ENCODE peak calls at places on chromosome 1, in eight cellular contexts. D is MM.1S, W is neural progenitor cell, J is hepatocyte, N is SK-N-SH, X is HCT116, E is GM23248, Q is OCI-LY7. O is an unnamed sample.

GRCh38 chr1:177385760-177386698 is 215.3 kb downstream of the BRINP2 start:
- DNase-seq in D (no peak), W (peak; percentile 9), J (no peak), N (peak; percentile 7), X (no peak), E (peak; percentile 60), Q (no peak), O (peak; percentile 70)

GRCh38 chr1:12344611-12345299 is 114.9 kb downstream of the VPS13D start:
- DNase-seq in D (no peak), W (no peak), J (no peak), N (peak; percentile 14), X (no peak), E (no peak), Q (peak; percentile 41), O (no peak)

GRCh38 chr1:224459051-224459450 is 24.5 kb upstream of the WDR26 start:
- DNase-seq in D (no peak), W (no peak), J (no peak), N (no peak), X (no peak), E (no peak), Q (no peak), O (no peak)

GRCh38 chr1:107877092-107877491 is 87.9 kb downstream of the VAV3 start:
- DNase-seq in D (no peak), W (no peak), J (no peak), N (no peak), X (no peak), E (peak; percentile 82), Q (no peak), O (no peak)

GRCh38 chr1:26546819-26547218 is 17.3 kb downstream of the RPS6KA1 start:
- DNase-seq in D (no peak), W (no peak), J (no peak), N (no peak), X (no peak), E (no peak), Q (no peak), O (no peak)

GRCh38 chr1:167713330-167714081 is 8.3 kb upstream of the MPZL1 start:
- DNase-seq in D (peak; percentile 40), W (peak; percentile 53), J (peak; percentile 39), N (peak; percentile 51), X (no peak), E (no peak), Q (peak; percentile 37), O (no peak)

GRCh38 chr1:168582690-168583325 is 6.4 kb downstream of the XCL1 start:
- DNase-seq in D (no peak), W (no peak), J (no peak), N (no peak), X (no peak), E (peak; percentile 53), Q (no peak), O (peak; percentile 55)

GRCh38 chr1:3618904-3619671 is 5.7 kb upstream of the TPRG1L start:
- DNase-seq in D (peak; percentile 72), W (peak; percentile 90), J (peak; percentile 87), N (peak; percentile 84), X (peak; percentile 53), E (peak; percentile 87), Q (peak; percentile 77), O (peak; percentile 91)

GRCh38 chr1:1355376-1355775 is 3.0 kb downstream of the MXRA8 start:
- DNase-seq in D (no peak), W (peak; percentile 67), J (peak; percentile 71), N (peak; percentile 87), X (no peak), E (peak; percentile 77), Q (no peak), O (peak; percentile 76)

GRCh38 chr1:1354271-1355247 is 3.8 kb downstream of the MXRA8 start:
- DNase-seq in D (no peak), W (no peak), J (no peak), N (peak; percentile 63), X (no peak), E (no peak), Q (no peak), O (no peak)

GRCh38 chr1:1352784-1353388 is 3.7 kb upstream of the DVL1 start:
- DNase-seq in D (no peak), W (no peak), J (no peak), N (no peak), X (no peak), E (no peak), Q (peak; percentile 76), O (no peak)

GRCh38 chr1:1351511-1352427 is 2.6 kb upstream of the DVL1 start:
- DNase-seq in D (no peak), W (no peak), J (no peak), N (no peak), X (no peak), E (peak; percentile 75), Q (no peak), O (no peak)

DNA sequence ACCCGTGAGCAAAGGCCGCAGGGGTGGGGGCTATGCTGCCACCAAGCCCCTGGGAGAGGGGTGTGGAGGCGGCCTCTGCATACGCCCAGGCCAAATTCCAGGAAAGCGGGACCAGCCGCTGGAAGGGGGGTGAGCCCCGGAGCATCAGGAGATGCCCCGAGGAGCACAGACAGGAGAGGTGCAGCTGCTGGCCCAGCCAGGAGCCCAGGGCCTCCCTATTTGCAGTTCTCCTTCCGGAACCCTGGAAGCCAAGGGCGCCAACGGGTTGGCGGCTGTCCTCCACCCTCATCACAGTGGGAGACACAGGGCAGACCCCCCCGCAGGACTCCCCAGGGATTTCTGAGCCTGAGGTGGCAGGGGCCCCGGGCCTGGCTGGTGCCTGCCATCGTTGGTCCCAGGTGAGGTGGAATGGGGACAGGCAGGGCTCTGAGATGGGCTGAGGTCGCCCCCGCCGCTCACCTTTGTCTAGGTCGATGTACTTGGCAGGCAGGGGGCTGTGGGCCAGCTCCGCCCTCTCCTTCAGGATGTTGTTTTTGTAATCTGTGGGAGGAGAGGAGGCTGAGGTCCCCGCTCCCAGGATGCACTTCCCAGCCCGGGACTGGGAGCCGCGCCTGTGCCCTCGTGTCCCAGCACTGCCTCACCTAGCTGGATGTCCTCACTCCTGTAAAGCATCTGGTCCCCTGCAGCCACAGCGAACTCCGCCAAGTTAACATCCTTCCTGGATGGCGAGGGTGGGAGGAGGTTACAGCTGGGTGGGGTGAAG is 4.4 kb upstream of the DVL1 start:
- DNase-seq in D (no peak), W (no peak), J (no peak), N (no peak), X (no peak), E (no peak), Q (no peak), O (no peak)
- H3K27ac ChIP-seq in D (no peak overlapping the region), W (no peak overlapping the region), J (no peak overlapping the region), N (no peak overlapping the region), X (no peak overlapping the region), E (peak overlapping the region; percentile 15), Q (no peak overlapping the region), O (no peak overlapping the region)

GRCh38 chr1:111758373-111758772 is 2.7 kb downstream of the DDX20 start:
- DNase-seq in D (no peak), W (peak; percentile 47), J (no peak), N (peak; percentile 22), X (no peak), E (peak; percentile 22), Q (peak; percentile 33), O (peak; percentile 10)

GRCh38 chr1:111752186-111752585 is 3.5 kb upstream of the DDX20 start:
- DNase-seq in D (no peak), W (no peak), J (no peak), N (no peak), X (no peak), E (no peak), Q (peak; percentile 73), O (no peak)

GRCh38 chr1:111756124-111756513 is 418 bp downstream of the DDX20 start:
- DNase-seq in D (no peak), W (no peak), J (no peak), N (no peak), X (no peak), E (no peak), Q (no peak), O (no peak)

GRCh38 chr1:111755321-111756123 is at the start of gene DDX20:
- DNase-seq in D (peak; percentile 84), W (peak; percentile 96), J (peak; percentile 98), N (peak; percentile 97), X (peak; percentile 92), E (peak; percentile 99), Q (peak; percentile 95), O (peak; percentile 95)

DNA sequence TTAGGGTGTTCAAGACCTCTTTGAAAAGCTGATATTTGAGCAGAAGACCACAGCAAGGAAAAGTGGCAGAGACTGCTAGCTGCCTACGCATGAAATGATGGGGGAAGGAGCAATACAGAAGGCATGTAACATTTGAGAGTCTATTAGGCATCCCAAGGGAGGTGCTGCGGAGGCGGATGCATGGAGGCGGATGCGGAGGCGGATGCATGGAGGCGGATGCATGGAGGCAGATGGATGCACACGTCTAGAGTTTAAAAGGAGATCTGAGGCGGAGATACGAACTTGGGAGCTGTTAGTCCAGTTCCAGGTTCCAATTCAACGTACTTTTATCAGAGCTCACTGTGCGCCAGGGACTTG is 759 bp upstream of the DDX20 start:
- DNase-seq in D (no peak), W (peak; percentile 69), J (peak; percentile 69), N (peak; percentile 79), X (no peak), E (peak; percentile 73), Q (peak; percentile 78), O (peak; percentile 47)
- TF ChIP-seq EZH2phosphoT487 in D (no peak), W (no peak), J (no peak), N (no peak), X (no peak), E (no peak), Q (no peak), O (no peak)

GRCh38 chr1:207831517-207832327 is 79.2 kb downstream of the CD34 start:
- DNase-seq in D (peak; percentile 82), W (no peak), J (no peak), N (no peak), X (no peak), E (no peak), Q (no peak), O (no peak)

GRCh38 chr1:207835958-207836357 is 75.0 kb downstream of the CD34 start:
- DNase-seq in D (no peak), W (no peak), J (no peak), N (no peak), X (no peak), E (no peak), Q (no peak), O (no peak)

GRCh38 chr1:207833381-207833780 is 77.5 kb downstream of the CD34 start:
- DNase-seq in D (no peak), W (no peak), J (no peak), N (no peak), X (no peak), E (no peak), Q (no peak), O (no peak)

GRCh38 chr1:207832796-207833195 is 78.1 kb downstream of the CD34 start:
- DNase-seq in D (no peak), W (no peak), J (no peak), N (no peak), X (no peak), E (no peak), Q (no peak), O (no peak)

GRCh38 chr1:207833956-207834660 is 76.8 kb downstream of the CD34 start:
- DNase-seq in D (no peak), W (no peak), J (no peak), N (no peak), X (no peak), E (no peak), Q (no peak), O (no peak)
- H3K27ac ChIP-seq in D (no peak overlapping the region), W (no peak overlapping the region), J (no peak overlapping the region), N (no peak overlapping the region), X (no peak overlapping the region), E (no peak overlapping the region), Q (no peak overlapping the region), O (no peak overlapping the region)

DNA sequence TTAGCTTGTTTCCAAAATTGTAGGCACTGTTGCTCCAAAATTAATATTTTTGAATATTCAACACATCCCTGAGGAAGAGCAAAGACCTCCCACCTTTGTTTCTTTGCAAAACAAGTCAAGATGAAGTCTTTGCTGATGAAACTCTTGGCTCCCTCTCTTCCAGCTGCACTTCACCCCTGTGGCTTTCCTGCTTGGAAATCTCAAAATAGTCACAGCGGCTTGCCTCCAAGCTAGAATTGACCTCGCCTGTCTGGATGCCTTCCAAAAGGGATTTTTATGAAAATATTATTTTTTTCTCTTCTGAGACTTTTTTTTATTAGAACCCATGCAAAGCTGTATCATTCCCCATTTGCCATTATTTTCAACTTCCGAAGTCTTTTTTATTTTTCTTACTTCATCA is 71.1 kb upstream of the MROH9 start:
- DNase-seq in D (no peak), W (no peak), J (no peak), N (no peak), X (no peak), E (peak; percentile 14), Q (no peak), O (no peak)
- TF ChIP-seq EZH2phosphoT487 in D (no peak), W (no peak), J (no peak), N (no peak), X (no peak), E (no peak), Q (no peak), O (no peak)